ENCODE peak calls at places on chromosomes 11 and 22, in seven cellular contexts. One of them, this sample, is unnamed.

GRCh38 chr11:83087035-83087434 is 15.3 kb upstream of the RAB30 start:
- DNase-seq in SW 1271: peak; percentile 55
- DNase-seq in pulmonary artery endothelial cell: no peak
- DNase-seq in endothelial cell: no peak
- DNase-seq in RWPE1: peak; percentile 25
- DNase-seq in cardiac muscle cell: peak; percentile 6
- DNase-seq in ovary: no peak
- DNase-seq in this sample: peak; percentile 11

GRCh38 chr22:23276656-23277582 is 96.6 kb downstream of the BCR start:
- DNase-seq in SW 1271: no peak
- DNase-seq in pulmonary artery endothelial cell: no peak
- DNase-seq in endothelial cell: no peak
- DNase-seq in RWPE1: no peak
- DNase-seq in cardiac muscle cell: no peak
- DNase-seq in ovary: no peak
- DNase-seq in this sample: no peak

GRCh38 chr11:102026975-102027374 is 20.3 kb upstream of the CFAP300 start:
- DNase-seq in SW 1271: no peak
- DNase-seq in pulmonary artery endothelial cell: no peak
- DNase-seq in endothelial cell: no peak
- DNase-seq in RWPE1: no peak
- DNase-seq in cardiac muscle cell: no peak
- DNase-seq in ovary: no peak
- DNase-seq in this sample: no peak

GRCh38 chr11:47337229-47337924 is 15.1 kb downstream of the MYBPC3 start:
- DNase-seq in SW 1271: no peak
- DNase-seq in pulmonary artery endothelial cell: no peak
- DNase-seq in endothelial cell: no peak
- DNase-seq in RWPE1: no peak
- DNase-seq in cardiac muscle cell: no peak
- DNase-seq in ovary: no peak
- DNase-seq in this sample: no peak

GRCh38 chr11:35009191-35009940 is 92.9 kb downstream of the PDHX start:
- DNase-seq in SW 1271: peak; percentile 28
- DNase-seq in pulmonary artery endothelial cell: no peak
- DNase-seq in endothelial cell: no peak
- DNase-seq in RWPE1: peak; percentile 83
- DNase-seq in cardiac muscle cell: peak; percentile 76
- DNase-seq in ovary: no peak
- DNase-seq in this sample: peak; percentile 92

GRCh38 chr11:76791861-76792260 is 8.7 kb downstream of the TSKU start:
- DNase-seq in SW 1271: no peak
- DNase-seq in pulmonary artery endothelial cell: no peak
- DNase-seq in endothelial cell: no peak
- DNase-seq in RWPE1: no peak
- DNase-seq in cardiac muscle cell: peak; percentile 73
- DNase-seq in ovary: no peak
- DNase-seq in this sample: peak; percentile 65

GRCh38 chr11:6746086-6746618 is 25.6 kb downstream of the OR2AG2 start:
- DNase-seq in SW 1271: no peak
- DNase-seq in pulmonary artery endothelial cell: no peak
- DNase-seq in endothelial cell: no peak
- DNase-seq in RWPE1: no peak
- DNase-seq in cardiac muscle cell: peak; percentile 11
- DNase-seq in ovary: no peak
- DNase-seq in this sample: no peak

GRCh38 chr11:64564419-64564818 is 26.6 kb upstream of the SLC22A12 start:
- DNase-seq in SW 1271: no peak
- DNase-seq in pulmonary artery endothelial cell: no peak
- DNase-seq in endothelial cell: no peak
- DNase-seq in RWPE1: no peak
- DNase-seq in cardiac muscle cell: no peak
- DNase-seq in ovary: no peak
- DNase-seq in this sample: no peak

GRCh38 chr11:58513747-58514367 is 6.0 kb upstream of the OR5B21 start:
- DNase-seq in SW 1271: peak; percentile 47
- DNase-seq in pulmonary artery endothelial cell: peak; percentile 32
- DNase-seq in endothelial cell: peak; percentile 62
- DNase-seq in RWPE1: peak; percentile 64
- DNase-seq in cardiac muscle cell: peak; percentile 77
- DNase-seq in ovary: no peak
- DNase-seq in this sample: peak; percentile 75

GRCh38 chr11:61357233-61357893 is 4.3 kb downstream of the CYB561A3 start:
- DNase-seq in SW 1271: no peak
- DNase-seq in pulmonary artery endothelial cell: no peak
- DNase-seq in endothelial cell: no peak
- DNase-seq in RWPE1: no peak
- DNase-seq in cardiac muscle cell: no peak
- DNase-seq in ovary: no peak
- DNase-seq in this sample: no peak

GRCh38 chr11:75778962-75779361 is 10.4 kb downstream of the DGAT2 start:
- DNase-seq in SW 1271: no peak
- DNase-seq in pulmonary artery endothelial cell: no peak
- DNase-seq in endothelial cell: no peak
- DNase-seq in RWPE1: no peak
- DNase-seq in cardiac muscle cell: no peak
- DNase-seq in ovary: no peak
- DNase-seq in this sample: no peak

GRCh38 chr22:45671783-45672563 is at the start of gene ATXN10:
- DNase-seq in SW 1271: peak; percentile 61
- DNase-seq in pulmonary artery endothelial cell: no peak
- DNase-seq in endothelial cell: peak; percentile 74
- DNase-seq in RWPE1: peak; percentile 31
- DNase-seq in cardiac muscle cell: peak; percentile 78
- DNase-seq in ovary: peak; percentile 85
- DNase-seq in this sample: peak; percentile 94

GRCh38 chr11:78310500-78310909 is 107.1 kb downstream of the GAB2 start:
- DNase-seq in SW 1271: no peak
- DNase-seq in pulmonary artery endothelial cell: no peak
- DNase-seq in endothelial cell: no peak
- DNase-seq in RWPE1: no peak
- DNase-seq in cardiac muscle cell: peak; percentile 62
- DNase-seq in ovary: peak; percentile 67
- DNase-seq in this sample: no peak

GRCh38 chr11:67309661-67310061 is 6.3 kb downstream of the SSH3 start:
- DNase-seq in SW 1271: no peak
- DNase-seq in pulmonary artery endothelial cell: no peak
- DNase-seq in endothelial cell: no peak
- DNase-seq in RWPE1: no peak
- DNase-seq in cardiac muscle cell: no peak
- DNase-seq in ovary: no peak
- DNase-seq in this sample: no peak

GRCh38 chr11:66969584-66970205 is 5.4 kb upstream of the C11orf86 start:
- DNase-seq in SW 1271: no peak
- DNase-seq in pulmonary artery endothelial cell: no peak
- DNase-seq in endothelial cell: no peak
- DNase-seq in RWPE1: no peak
- DNase-seq in cardiac muscle cell: peak; percentile 92
- DNase-seq in ovary: no peak
- DNase-seq in this sample: peak; percentile 61

GRCh38 chr11:73141031-73141308 is 1.1 kb downstream of the FCHSD2 start:
- DNase-seq in SW 1271: no peak
- DNase-seq in pulmonary artery endothelial cell: no peak
- DNase-seq in endothelial cell: no peak
- DNase-seq in RWPE1: peak; percentile 42
- DNase-seq in cardiac muscle cell: no peak
- DNase-seq in ovary: no peak
- DNase-seq in this sample: no peak

GRCh38 chr11:112826788-112827187 is 134.4 kb upstream of the NCAM1 start:
- DNase-seq in SW 1271: no peak
- DNase-seq in pulmonary artery endothelial cell: no peak
- DNase-seq in endothelial cell: no peak
- DNase-seq in RWPE1: no peak
- DNase-seq in cardiac muscle cell: no peak
- DNase-seq in ovary: no peak
- DNase-seq in this sample: no peak

GRCh38 chr11:20762112-20762511 is 92.7 kb downstream of the NELL1 start:
- DNase-seq in SW 1271: no peak
- DNase-seq in pulmonary artery endothelial cell: no peak
- DNase-seq in endothelial cell: no peak
- DNase-seq in RWPE1: no peak
- DNase-seq in cardiac muscle cell: no peak
- DNase-seq in ovary: no peak
- DNase-seq in this sample: no peak

GRCh38 chr11:31799036-31799793 is 11.9 kb downstream of the PAX6 start:
- DNase-seq in SW 1271: no peak
- DNase-seq in pulmonary artery endothelial cell: no peak
- DNase-seq in endothelial cell: no peak
- DNase-seq in RWPE1: no peak
- DNase-seq in cardiac muscle cell: no peak
- DNase-seq in ovary: no peak
- DNase-seq in this sample: peak; percentile 58

GRCh38 chr22:17785185-17786184 is 11.2 kb upstream of the BID start:
- DNase-seq in SW 1271: no peak
- DNase-seq in pulmonary artery endothelial cell: no peak
- DNase-seq in endothelial cell: peak; percentile 64
- DNase-seq in RWPE1: no peak
- DNase-seq in cardiac muscle cell: peak; percentile 38
- DNase-seq in ovary: peak; percentile 60
- DNase-seq in this sample: peak; percentile 21

GRCh38 chr11:112949781-112950575 is 11.2 kb upstream of the NCAM1 start:
- DNase-seq in SW 1271: no peak
- DNase-seq in pulmonary artery endothelial cell: no peak
- DNase-seq in endothelial cell: no peak
- DNase-seq in RWPE1: no peak
- DNase-seq in cardiac muscle cell: no peak
- DNase-seq in ovary: no peak
- DNase-seq in this sample: peak; percentile 59

GRCh38 chr11:5910521-5910920 is 17.5 kb downstream of the OR52E5 start:
- DNase-seq in SW 1271: no peak
- DNase-seq in pulmonary artery endothelial cell: no peak
- DNase-seq in endothelial cell: no peak
- DNase-seq in RWPE1: no peak
- DNase-seq in cardiac muscle cell: no peak
- DNase-seq in ovary: no peak
- DNase-seq in this sample: no peak

GRCh38 chr11:58334708-58335107 is 24.2 kb downstream of the OR5B17 start:
- DNase-seq in SW 1271: peak; percentile 75
- DNase-seq in pulmonary artery endothelial cell: peak; percentile 56
- DNase-seq in endothelial cell: no peak
- DNase-seq in RWPE1: peak; percentile 75
- DNase-seq in cardiac muscle cell: peak; percentile 61
- DNase-seq in ovary: no peak
- DNase-seq in this sample: peak; percentile 72

GRCh38 chr11:19426719-19427066 is 185.9 kb upstream of the E2F8 start:
- DNase-seq in SW 1271: no peak
- DNase-seq in pulmonary artery endothelial cell: no peak
- DNase-seq in endothelial cell: no peak
- DNase-seq in RWPE1: no peak
- DNase-seq in cardiac muscle cell: no peak
- DNase-seq in ovary: no peak
- DNase-seq in this sample: no peak

GRCh38 chr11:18455686-18456372 is at the start of gene LDHAL6A:
- DNase-seq in SW 1271: no peak
- DNase-seq in pulmonary artery endothelial cell: no peak
- DNase-seq in endothelial cell: no peak
- DNase-seq in RWPE1: no peak
- DNase-seq in cardiac muscle cell: no peak
- DNase-seq in ovary: no peak
- DNase-seq in this sample: no peak

GRCh38 chr11:68517121-68517741 is 56.7 kb downstream of the PPP6R3 start:
- DNase-seq in SW 1271: no peak
- DNase-seq in pulmonary artery endothelial cell: no peak
- DNase-seq in endothelial cell: no peak
- DNase-seq in RWPE1: no peak
- DNase-seq in cardiac muscle cell: no peak
- DNase-seq in ovary: no peak
- DNase-seq in this sample: no peak

GRCh38 chr11:121611242-121611641 is 158.5 kb upstream of the SORL1-AS1 start:
- DNase-seq in SW 1271: no peak
- DNase-seq in pulmonary artery endothelial cell: no peak
- DNase-seq in endothelial cell: no peak
- DNase-seq in RWPE1: no peak
- DNase-seq in cardiac muscle cell: no peak
- DNase-seq in ovary: no peak
- DNase-seq in this sample: no peak

GRCh38 chr11:8315463-8315862 is 51.8 kb upstream of the LMO1 start:
- DNase-seq in SW 1271: no peak
- DNase-seq in pulmonary artery endothelial cell: no peak
- DNase-seq in endothelial cell: no peak
- DNase-seq in RWPE1: no peak
- DNase-seq in cardiac muscle cell: no peak
- DNase-seq in ovary: peak; percentile 15
- DNase-seq in this sample: no peak

GRCh38 chr11:103619480-103619879 is 417.0 kb upstream of the DDI1 start:
- DNase-seq in SW 1271: no peak
- DNase-seq in pulmonary artery endothelial cell: no peak
- DNase-seq in endothelial cell: no peak
- DNase-seq in RWPE1: no peak
- DNase-seq in cardiac muscle cell: no peak
- DNase-seq in ovary: no peak
- DNase-seq in this sample: no peak

GRCh38 chr11:32391965-32392553 is 43.3 kb downstream of the WT1 start:
- DNase-seq in SW 1271: no peak
- DNase-seq in pulmonary artery endothelial cell: no peak
- DNase-seq in endothelial cell: no peak
- DNase-seq in RWPE1: no peak
- DNase-seq in cardiac muscle cell: peak; percentile 96
- DNase-seq in ovary: no peak
- DNase-seq in this sample: peak; percentile 31

GRCh38 chr22:45552580-45553332 is 50.1 kb downstream of the FBLN1 start:
- DNase-seq in SW 1271: no peak
- DNase-seq in pulmonary artery endothelial cell: no peak
- DNase-seq in endothelial cell: peak; percentile 17
- DNase-seq in RWPE1: no peak
- DNase-seq in cardiac muscle cell: peak; percentile 98
- DNase-seq in ovary: peak; percentile 86
- DNase-seq in this sample: peak; percentile 80

GRCh38 chr22:17375914-17376614 is 6.8 kb downstream of the CECR2 start:
- DNase-seq in SW 1271: no peak
- DNase-seq in pulmonary artery endothelial cell: no peak
- DNase-seq in endothelial cell: no peak
- DNase-seq in RWPE1: no peak
- DNase-seq in cardiac muscle cell: no peak
- DNase-seq in ovary: no peak
- DNase-seq in this sample: no peak

GRCh38 chr11:86949995-86950993 is 4.9 kb downstream of the FZD4 start:
- DNase-seq in SW 1271: no peak
- DNase-seq in pulmonary artery endothelial cell: no peak
- DNase-seq in endothelial cell: no peak
- DNase-seq in RWPE1: no peak
- DNase-seq in cardiac muscle cell: no peak
- DNase-seq in ovary: no peak
- DNase-seq in this sample: no peak

GRCh38 chr22:38432264-38432663 is 22.7 kb downstream of the KCNJ4 start:
- DNase-seq in SW 1271: no peak
- DNase-seq in pulmonary artery endothelial cell: no peak
- DNase-seq in endothelial cell: no peak
- DNase-seq in RWPE1: no peak
- DNase-seq in cardiac muscle cell: no peak
- DNase-seq in ovary: no peak
- DNase-seq in this sample: peak; percentile 83

GRCh38 chr11:27100534-27100933 is 59.9 kb downstream of the BBOX1 start:
- DNase-seq in SW 1271: no peak
- DNase-seq in pulmonary artery endothelial cell: no peak
- DNase-seq in endothelial cell: no peak
- DNase-seq in RWPE1: no peak
- DNase-seq in cardiac muscle cell: no peak
- DNase-seq in ovary: no peak
- DNase-seq in this sample: no peak

GRCh38 chr11:109937968-109938367 is 155.2 kb upstream of the ZC3H12C start:
- DNase-seq in SW 1271: no peak
- DNase-seq in pulmonary artery endothelial cell: no peak
- DNase-seq in endothelial cell: no peak
- DNase-seq in RWPE1: no peak
- DNase-seq in cardiac muscle cell: no peak
- DNase-seq in ovary: no peak
- DNase-seq in this sample: no peak